ENCODE peak calls at places on chromosomes 16 and 17, in eight cellular contexts. One of them, this sample, is unnamed.

GRCh38 chr17:57086069-57086930 is 1.3 kb downstream of the AKAP1 start:
- DNase-seq in fibroblast of pulmonary artery: peak
- DNase-seq in mesendoderm: peak
- DNase-seq in HFF-Myc: no peak
- DNase-seq in cardiac fibroblast: peak
- DNase-seq in body of pancreas: peak
- DNase-seq in AG04449: no peak
- DNase-seq in MM.1S: peak
- DNase-seq in this sample: no peak

GRCh38 chr17:4551141-4551540 is 4.0 kb downstream of the MYBBP1A start:
- DNase-seq in AG04449: no peak
- DNase-seq in HFF-Myc: no peak
- DNase-seq in body of pancreas: no peak
- DNase-seq in cardiac fibroblast: no peak
- DNase-seq in mesendoderm: peak
- DNase-seq in MM.1S: no peak
- DNase-seq in fibroblast of pulmonary artery: no peak
- DNase-seq in this sample: no peak

GRCh38 chr17:61307905-61308886 is 91.4 kb upstream of the TBX2 start:
- DNase-seq in fibroblast of pulmonary artery: peak
- DNase-seq in mesendoderm: no peak
- DNase-seq in AG04449: peak
- DNase-seq in body of pancreas: no peak
- DNase-seq in cardiac fibroblast: peak
- DNase-seq in HFF-Myc: peak
- DNase-seq in MM.1S: no peak
- DNase-seq in this sample: peak

GRCh38 chr17:55161935-55162555 is 102.7 kb upstream of the HLF start:
- DNase-seq in HFF-Myc: peak
- DNase-seq in mesendoderm: peak
- DNase-seq in body of pancreas: no peak
- DNase-seq in AG04449: peak
- DNase-seq in cardiac fibroblast: peak
- DNase-seq in fibroblast of pulmonary artery: peak
- DNase-seq in MM.1S: no peak
- DNase-seq in this sample: peak

GRCh38 chr16:19777061-19777460 is 59.0 kb downstream of the IQCK start:
- DNase-seq in mesendoderm: no peak
- DNase-seq in MM.1S: peak
- DNase-seq in AG04449: no peak
- DNase-seq in HFF-Myc: no peak
- DNase-seq in cardiac fibroblast: no peak
- DNase-seq in body of pancreas: no peak
- DNase-seq in fibroblast of pulmonary artery: no peak
- DNase-seq in this sample: no peak

GRCh38 chr17:1627987-1628855 is at the start of gene SLC43A2:
- DNase-seq in body of pancreas: peak
- DNase-seq in MM.1S: peak
- DNase-seq in cardiac fibroblast: peak
- DNase-seq in HFF-Myc: no peak
- DNase-seq in mesendoderm: peak
- DNase-seq in fibroblast of pulmonary artery: peak
- DNase-seq in AG04449: no peak
- DNase-seq in this sample: no peak

GRCh38 chr16:87068316-87068715 is 248.9 kb downstream of the C16orf95 start:
- DNase-seq in MM.1S: no peak
- DNase-seq in HFF-Myc: no peak
- DNase-seq in fibroblast of pulmonary artery: no peak
- DNase-seq in mesendoderm: no peak
- DNase-seq in AG04449: no peak
- DNase-seq in cardiac fibroblast: no peak
- DNase-seq in body of pancreas: no peak
- DNase-seq in this sample: no peak

GRCh38 chr17:8369944-8370343 is 6.6 kb downstream of the KRABD2 start:
- DNase-seq in body of pancreas: no peak
- DNase-seq in cardiac fibroblast: no peak
- DNase-seq in HFF-Myc: no peak
- DNase-seq in AG04449: no peak
- DNase-seq in fibroblast of pulmonary artery: no peak
- DNase-seq in MM.1S: no peak
- DNase-seq in mesendoderm: no peak
- DNase-seq in this sample: no peak

GRCh38 chr16:10619271-10619849 is 39.0 kb upstream of the EMP2 start:
- DNase-seq in fibroblast of pulmonary artery: no peak
- DNase-seq in mesendoderm: peak
- DNase-seq in AG04449: no peak
- DNase-seq in body of pancreas: peak
- DNase-seq in cardiac fibroblast: no peak
- DNase-seq in MM.1S: no peak
- DNase-seq in HFF-Myc: no peak
- DNase-seq in this sample: no peak

GRCh38 chr17:48726916-48727286 is 1.6 kb downstream of the HOXB13 start:
- DNase-seq in fibroblast of pulmonary artery: no peak
- DNase-seq in AG04449: no peak
- DNase-seq in cardiac fibroblast: no peak
- DNase-seq in body of pancreas: no peak
- DNase-seq in HFF-Myc: no peak
- DNase-seq in mesendoderm: no peak
- DNase-seq in MM.1S: no peak
- DNase-seq in this sample: no peak

GRCh38 chr17:80859004-80859941 is 132.4 kb upstream of the CHMP6 start:
- DNase-seq in mesendoderm: peak
- DNase-seq in body of pancreas: peak
- DNase-seq in fibroblast of pulmonary artery: peak
- DNase-seq in HFF-Myc: peak
- DNase-seq in cardiac fibroblast: peak
- DNase-seq in AG04449: peak
- DNase-seq in MM.1S: no peak
- DNase-seq in this sample: peak

GRCh38 chr17:58637011-58637570 is 54.8 kb downstream of the TEX14 start:
- DNase-seq in fibroblast of pulmonary artery: no peak
- DNase-seq in HFF-Myc: no peak
- DNase-seq in MM.1S: no peak
- DNase-seq in body of pancreas: no peak
- DNase-seq in cardiac fibroblast: no peak
- DNase-seq in AG04449: no peak
- DNase-seq in mesendoderm: peak
- DNase-seq in this sample: no peak

GRCh38 chr17:279356-279755 is 73.3 kb downstream of the RPH3AL start:
- DNase-seq in fibroblast of pulmonary artery: no peak
- DNase-seq in mesendoderm: no peak
- DNase-seq in body of pancreas: no peak
- DNase-seq in HFF-Myc: no peak
- DNase-seq in AG04449: no peak
- DNase-seq in MM.1S: no peak
- DNase-seq in cardiac fibroblast: no peak
- DNase-seq in this sample: no peak

GRCh38 chr16:80894091-80894490 is 89.7 kb upstream of the CDYL2 start:
- DNase-seq in fibroblast of pulmonary artery: peak
- DNase-seq in HFF-Myc: no peak
- DNase-seq in body of pancreas: no peak
- DNase-seq in mesendoderm: no peak
- DNase-seq in AG04449: no peak
- DNase-seq in MM.1S: no peak
- DNase-seq in cardiac fibroblast: peak
- DNase-seq in this sample: no peak

GRCh38 chr16:20901068-20901440 is 483 bp downstream of the LYRM1 start:
- DNase-seq in cardiac fibroblast: no peak
- DNase-seq in HFF-Myc: no peak
- DNase-seq in body of pancreas: no peak
- DNase-seq in AG04449: no peak
- DNase-seq in fibroblast of pulmonary artery: no peak
- DNase-seq in MM.1S: no peak
- DNase-seq in mesendoderm: peak
- DNase-seq in this sample: no peak

GRCh38 chr16:10750793-10751192 is 7.2 kb downstream of the NUBP1 start:
- DNase-seq in mesendoderm: no peak
- DNase-seq in AG04449: no peak
- DNase-seq in HFF-Myc: no peak
- DNase-seq in MM.1S: no peak
- DNase-seq in cardiac fibroblast: no peak
- DNase-seq in body of pancreas: no peak
- DNase-seq in fibroblast of pulmonary artery: no peak
- DNase-seq in this sample: no peak

GRCh38 chr17:29036584-29036983 is 6.4 kb upstream of the PIPOX start:
- DNase-seq in cardiac fibroblast: no peak
- DNase-seq in fibroblast of pulmonary artery: no peak
- DNase-seq in MM.1S: no peak
- DNase-seq in HFF-Myc: no peak
- DNase-seq in AG04449: no peak
- DNase-seq in body of pancreas: no peak
- DNase-seq in mesendoderm: no peak
- DNase-seq in this sample: no peak

GRCh38 chr16:15466886-15467781 is 32.7 kb downstream of the BMERB1 start:
- DNase-seq in cardiac fibroblast: peak
- DNase-seq in mesendoderm: no peak
- DNase-seq in AG04449: no peak
- DNase-seq in fibroblast of pulmonary artery: peak
- DNase-seq in MM.1S: peak
- DNase-seq in body of pancreas: no peak
- DNase-seq in HFF-Myc: no peak
- DNase-seq in this sample: no peak

GRCh38 chr17:7436556-7437368 is 1.5 kb downstream of the TMEM102 start:
- DNase-seq in AG04449: no peak
- DNase-seq in HFF-Myc: peak
- DNase-seq in mesendoderm: peak
- DNase-seq in body of pancreas: peak
- DNase-seq in cardiac fibroblast: peak
- DNase-seq in MM.1S: peak
- DNase-seq in fibroblast of pulmonary artery: peak
- DNase-seq in this sample: no peak

GRCh38 chr16:57502048-57502775 is 15.9 kb upstream of the DOK4 start:
- DNase-seq in body of pancreas: no peak
- DNase-seq in fibroblast of pulmonary artery: no peak
- DNase-seq in HFF-Myc: no peak
- DNase-seq in AG04449: no peak
- DNase-seq in MM.1S: no peak
- DNase-seq in mesendoderm: no peak
- DNase-seq in cardiac fibroblast: no peak
- DNase-seq in this sample: no peak

GRCh38 chr17:60817187-60817586 is 139.5 kb downstream of the BCAS3 start:
- DNase-seq in cardiac fibroblast: peak
- DNase-seq in AG04449: peak
- DNase-seq in HFF-Myc: peak
- DNase-seq in fibroblast of pulmonary artery: peak
- DNase-seq in MM.1S: no peak
- DNase-seq in body of pancreas: no peak
- DNase-seq in mesendoderm: no peak
- DNase-seq in this sample: peak

GRCh38 chr17:39617446-39618251 is 9.1 kb upstream of the PPP1R1B start:
- DNase-seq in cardiac fibroblast: peak
- DNase-seq in fibroblast of pulmonary artery: peak
- DNase-seq in MM.1S: peak
- DNase-seq in body of pancreas: peak
- DNase-seq in HFF-Myc: no peak
- DNase-seq in mesendoderm: no peak
- DNase-seq in AG04449: no peak
- DNase-seq in this sample: no peak
- H3K4me3 ChIP-seq in cardiac fibroblast: peak
- H3K4me3 ChIP-seq in fibroblast of pulmonary artery: peak
- H3K4me3 ChIP-seq in MM.1S: peak
- H3K4me3 ChIP-seq in body of pancreas: peak
- H3K4me3 ChIP-seq in HFF-Myc: peak
- H3K4me3 ChIP-seq in mesendoderm: no peak
- H3K4me3 ChIP-seq in AG04449: peak
- H3K4me3 ChIP-seq in this sample: peak

DNA sequence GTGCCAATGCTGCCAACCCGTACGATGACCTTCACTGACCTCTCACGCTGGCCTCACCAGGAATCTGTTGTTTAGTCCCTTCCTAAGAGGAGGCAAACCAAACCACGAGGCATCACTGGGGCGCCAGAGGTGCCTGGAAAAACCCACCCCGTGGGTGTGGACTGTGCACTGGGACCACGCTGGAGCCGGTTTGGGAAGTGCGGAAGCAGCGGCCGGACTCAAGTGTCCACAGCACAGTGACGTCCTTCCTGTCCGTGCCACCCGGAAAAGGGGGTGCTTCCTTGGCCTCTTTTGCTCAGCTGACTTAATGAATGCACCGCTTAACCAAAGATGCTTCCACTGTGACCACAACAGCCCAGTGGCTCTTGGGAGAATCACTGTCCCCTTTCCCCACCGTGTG is 9.0 kb upstream of the KIF19 start:
- DNase-seq in AG04449: no peak
- DNase-seq in body of pancreas: no peak
- DNase-seq in mesendoderm: no peak
- DNase-seq in fibroblast of pulmonary artery: no peak
- DNase-seq in HFF-Myc: no peak
- DNase-seq in cardiac fibroblast: no peak
- DNase-seq in MM.1S: no peak
- DNase-seq in this sample: no peak
- H3K4me3 ChIP-seq in AG04449: no peak
- H3K4me3 ChIP-seq in body of pancreas: no peak
- H3K4me3 ChIP-seq in mesendoderm: no peak
- H3K4me3 ChIP-seq in fibroblast of pulmonary artery: no peak
- H3K4me3 ChIP-seq in HFF-Myc: no peak
- H3K4me3 ChIP-seq in cardiac fibroblast: no peak
- H3K4me3 ChIP-seq in MM.1S: no peak
- H3K4me3 ChIP-seq in this sample: no peak

GRCh38 chr16:67183627-67184452 is at the start of gene MATCAP1:
- DNase-seq in cardiac fibroblast: peak
- DNase-seq in MM.1S: peak
- DNase-seq in AG04449: peak
- DNase-seq in fibroblast of pulmonary artery: peak
- DNase-seq in mesendoderm: peak
- DNase-seq in HFF-Myc: peak
- DNase-seq in body of pancreas: peak
- DNase-seq in this sample: peak

GRCh38 chr16:67180166-67180565 is 3.6 kb downstream of the MATCAP1 start:
- DNase-seq in MM.1S: no peak
- DNase-seq in HFF-Myc: no peak
- DNase-seq in fibroblast of pulmonary artery: no peak
- DNase-seq in mesendoderm: no peak
- DNase-seq in cardiac fibroblast: no peak
- DNase-seq in body of pancreas: no peak
- DNase-seq in AG04449: no peak
- DNase-seq in this sample: no peak

GRCh38 chr16:67183284-67183626 is 508 bp downstream of the MATCAP1 start:
- DNase-seq in AG04449: no peak
- DNase-seq in MM.1S: no peak
- DNase-seq in fibroblast of pulmonary artery: no peak
- DNase-seq in body of pancreas: no peak
- DNase-seq in cardiac fibroblast: no peak
- DNase-seq in HFF-Myc: no peak
- DNase-seq in mesendoderm: no peak
- DNase-seq in this sample: no peak

GRCh38 chr16:67181346-67181745 is 2.4 kb downstream of the MATCAP1 start:
- DNase-seq in HFF-Myc: no peak
- DNase-seq in fibroblast of pulmonary artery: peak
- DNase-seq in cardiac fibroblast: peak
- DNase-seq in MM.1S: no peak
- DNase-seq in mesendoderm: no peak
- DNase-seq in body of pancreas: no peak
- DNase-seq in AG04449: peak
- DNase-seq in this sample: no peak

GRCh38 chr16:67182288-67182687 is 1.5 kb downstream of the MATCAP1 start:
- DNase-seq in cardiac fibroblast: no peak
- DNase-seq in body of pancreas: no peak
- DNase-seq in MM.1S: no peak
- DNase-seq in mesendoderm: no peak
- DNase-seq in HFF-Myc: no peak
- DNase-seq in AG04449: no peak
- DNase-seq in fibroblast of pulmonary artery: no peak
- DNase-seq in this sample: no peak
- H3K4me3 ChIP-seq in cardiac fibroblast: peak
- H3K4me3 ChIP-seq in body of pancreas: no peak
- H3K4me3 ChIP-seq in MM.1S: no peak
- H3K4me3 ChIP-seq in mesendoderm: no peak
- H3K4me3 ChIP-seq in HFF-Myc: peak
- H3K4me3 ChIP-seq in AG04449: no peak
- H3K4me3 ChIP-seq in fibroblast of pulmonary artery: no peak
- H3K4me3 ChIP-seq in this sample: no peak

GRCh38 chr17:82232876-82233785 is 4.3 kb downstream of the SLC16A3 start:
- DNase-seq in AG04449: no peak
- DNase-seq in cardiac fibroblast: no peak
- DNase-seq in fibroblast of pulmonary artery: no peak
- DNase-seq in mesendoderm: no peak
- DNase-seq in MM.1S: no peak
- DNase-seq in HFF-Myc: no peak
- DNase-seq in body of pancreas: no peak
- DNase-seq in this sample: no peak
- H3K4me3 ChIP-seq in AG04449: peak
- H3K4me3 ChIP-seq in cardiac fibroblast: no peak
- H3K4me3 ChIP-seq in fibroblast of pulmonary artery: no peak
- H3K4me3 ChIP-seq in mesendoderm: no peak
- H3K4me3 ChIP-seq in MM.1S: no peak
- H3K4me3 ChIP-seq in HFF-Myc: no peak
- H3K4me3 ChIP-seq in body of pancreas: no peak
- H3K4me3 ChIP-seq in this sample: no peak

This sample was measured in BJ.